ENCODE peak calls at places on chromosomes 3 and 15, in seven cellular contexts. One of them, this sample, is unnamed.

GRCh38 chr15:63043391-63044076 is 987 bp downstream of the TPM1 start:
- DNase-seq in A549: no peak
- DNase-seq in IMR-90: no peak
- DNase-seq in glutamatergic neuron: peak
- DNase-seq in mesothelial cell of epicardium: no peak
- DNase-seq in HFF-Myc: no peak
- DNase-seq in fibroblast of pulmonary artery: no peak
- DNase-seq in this sample: no peak

GRCh38 chr15:39788108-39788507 is 5.5 kb upstream of the FSIP1 start:
- DNase-seq in A549: no peak
- DNase-seq in IMR-90: peak
- DNase-seq in glutamatergic neuron: no peak
- DNase-seq in mesothelial cell of epicardium: no peak
- DNase-seq in HFF-Myc: no peak
- DNase-seq in fibroblast of pulmonary artery: peak
- DNase-seq in this sample: no peak

GRCh38 chr3:183845608-183846288 is 20.4 kb upstream of the MAP6D1 start:
- DNase-seq in A549: no peak
- DNase-seq in IMR-90: peak
- DNase-seq in glutamatergic neuron: no peak
- DNase-seq in mesothelial cell of epicardium: no peak
- DNase-seq in HFF-Myc: no peak
- DNase-seq in fibroblast of pulmonary artery: no peak
- DNase-seq in this sample: no peak

GRCh38 chr3:169104972-169105371 is 558.5 kb downstream of the MECOM start:
- DNase-seq in A549: no peak
- DNase-seq in IMR-90: peak
- DNase-seq in glutamatergic neuron: no peak
- DNase-seq in mesothelial cell of epicardium: no peak
- DNase-seq in HFF-Myc: no peak
- DNase-seq in fibroblast of pulmonary artery: peak
- DNase-seq in this sample: peak

GRCh38 chr3:76585794-76586392 is 454.0 kb upstream of the ROBO2 start:
- DNase-seq in A549: peak
- DNase-seq in IMR-90: peak
- DNase-seq in glutamatergic neuron: no peak
- DNase-seq in mesothelial cell of epicardium: no peak
- DNase-seq in HFF-Myc: no peak
- DNase-seq in fibroblast of pulmonary artery: peak
- DNase-seq in this sample: no peak

GRCh38 chr3:181985386-181985785 is 273.7 kb downstream of the SOX2 start:
- DNase-seq in A549: no peak
- DNase-seq in IMR-90: no peak
- DNase-seq in glutamatergic neuron: no peak
- DNase-seq in mesothelial cell of epicardium: no peak
- DNase-seq in HFF-Myc: no peak
- DNase-seq in fibroblast of pulmonary artery: no peak
- DNase-seq in this sample: no peak

GRCh38 chr3:133945696-133946095 is 50.0 kb upstream of the RAB6B start:
- DNase-seq in A549: no peak
- DNase-seq in IMR-90: no peak
- DNase-seq in glutamatergic neuron: no peak
- DNase-seq in mesothelial cell of epicardium: no peak
- DNase-seq in HFF-Myc: no peak
- DNase-seq in fibroblast of pulmonary artery: no peak
- DNase-seq in this sample: no peak

GRCh38 chr3:142863010-142863787 is 25.7 kb downstream of the PCOLCE2 start:
- DNase-seq in A549: no peak
- DNase-seq in IMR-90: no peak
- DNase-seq in glutamatergic neuron: no peak
- DNase-seq in mesothelial cell of epicardium: no peak
- DNase-seq in HFF-Myc: no peak
- DNase-seq in fibroblast of pulmonary artery: no peak
- DNase-seq in this sample: no peak

GRCh38 chr15:35674873-35675781 is 129.2 kb upstream of the DPH6 start:
- DNase-seq in A549: no peak
- DNase-seq in IMR-90: peak
- DNase-seq in glutamatergic neuron: no peak
- DNase-seq in mesothelial cell of epicardium: no peak
- DNase-seq in HFF-Myc: peak
- DNase-seq in fibroblast of pulmonary artery: peak
- DNase-seq in this sample: no peak

GRCh38 chr3:41710646-41711388 is 251.1 kb downstream of the ULK4 start:
- DNase-seq in A549: no peak
- DNase-seq in IMR-90: peak
- DNase-seq in glutamatergic neuron: no peak
- DNase-seq in mesothelial cell of epicardium: no peak
- DNase-seq in HFF-Myc: peak
- DNase-seq in fibroblast of pulmonary artery: peak
- DNase-seq in this sample: no peak

GRCh38 chr3:153783106-153783505 is 338.1 kb upstream of the ARHGEF26 start:
- DNase-seq in A549: no peak
- DNase-seq in IMR-90: no peak
- DNase-seq in glutamatergic neuron: peak
- DNase-seq in mesothelial cell of epicardium: no peak
- DNase-seq in HFF-Myc: no peak
- DNase-seq in fibroblast of pulmonary artery: peak
- DNase-seq in this sample: no peak

GRCh38 chr15:37079726-37080125 is 20.6 kb downstream of the MEIS2 start:
- DNase-seq in A549: no peak
- DNase-seq in IMR-90: peak
- DNase-seq in glutamatergic neuron: no peak
- DNase-seq in mesothelial cell of epicardium: no peak
- DNase-seq in HFF-Myc: no peak
- DNase-seq in fibroblast of pulmonary artery: peak
- DNase-seq in this sample: no peak

GRCh38 chr3:64267774-64268604 is 42.7 kb upstream of the PRICKLE2 start:
- DNase-seq in A549: no peak
- DNase-seq in IMR-90: peak
- DNase-seq in glutamatergic neuron: peak
- DNase-seq in mesothelial cell of epicardium: peak
- DNase-seq in HFF-Myc: no peak
- DNase-seq in fibroblast of pulmonary artery: peak
- DNase-seq in this sample: peak

GRCh38 chr3:61521229-61521628 is 40.1 kb upstream of the PTPRG start:
- DNase-seq in A549: no peak
- DNase-seq in IMR-90: no peak
- DNase-seq in glutamatergic neuron: no peak
- DNase-seq in mesothelial cell of epicardium: no peak
- DNase-seq in HFF-Myc: no peak
- DNase-seq in fibroblast of pulmonary artery: no peak
- DNase-seq in this sample: no peak

GRCh38 chr3:27535809-27536392 is 51.7 kb upstream of the SLC4A7 start:
- DNase-seq in A549: no peak
- DNase-seq in IMR-90: peak
- DNase-seq in glutamatergic neuron: no peak
- DNase-seq in mesothelial cell of epicardium: no peak
- DNase-seq in HFF-Myc: no peak
- DNase-seq in fibroblast of pulmonary artery: peak
- DNase-seq in this sample: no peak

GRCh38 chr3:14415501-14415900 is 13.1 kb downstream of the SLC6A6 start:
- DNase-seq in A549: no peak
- DNase-seq in IMR-90: peak
- DNase-seq in glutamatergic neuron: no peak
- DNase-seq in mesothelial cell of epicardium: no peak
- DNase-seq in HFF-Myc: no peak
- DNase-seq in fibroblast of pulmonary artery: peak
- DNase-seq in this sample: no peak

GRCh38 chr3:140365872-140366697 is 311.8 kb upstream of the TRIM42 start:
- DNase-seq in A549: no peak
- DNase-seq in IMR-90: no peak
- DNase-seq in glutamatergic neuron: no peak
- DNase-seq in mesothelial cell of epicardium: peak
- DNase-seq in HFF-Myc: no peak
- DNase-seq in fibroblast of pulmonary artery: no peak
- DNase-seq in this sample: no peak

GRCh38 chr3:182983811-182984210 is 3.5 kb upstream of the DCUN1D1 start:
- DNase-seq in A549: no peak
- DNase-seq in IMR-90: peak
- DNase-seq in glutamatergic neuron: no peak
- DNase-seq in mesothelial cell of epicardium: no peak
- DNase-seq in HFF-Myc: no peak
- DNase-seq in fibroblast of pulmonary artery: peak
- DNase-seq in this sample: no peak

GRCh38 chr3:157131861-157132260 is 28.1 kb downstream of the CCNL1 start:
- DNase-seq in A549: no peak
- DNase-seq in IMR-90: peak
- DNase-seq in glutamatergic neuron: no peak
- DNase-seq in mesothelial cell of epicardium: no peak
- DNase-seq in HFF-Myc: no peak
- DNase-seq in fibroblast of pulmonary artery: no peak
- DNase-seq in this sample: no peak

GRCh38 chr3:128907706-128908445 is 28.5 kb downstream of the ACAD9 start:
- DNase-seq in A549: no peak
- DNase-seq in IMR-90: no peak
- DNase-seq in glutamatergic neuron: no peak
- DNase-seq in mesothelial cell of epicardium: no peak
- DNase-seq in HFF-Myc: no peak
- DNase-seq in fibroblast of pulmonary artery: no peak
- DNase-seq in this sample: no peak

GRCh38 chr3:54139630-54140029 is 17.3 kb downstream of the CACNA2D3 start:
- DNase-seq in A549: no peak
- DNase-seq in IMR-90: no peak
- DNase-seq in glutamatergic neuron: no peak
- DNase-seq in mesothelial cell of epicardium: no peak
- DNase-seq in HFF-Myc: no peak
- DNase-seq in fibroblast of pulmonary artery: no peak
- DNase-seq in this sample: no peak

GRCh38 chr3:134373278-134373941 is 837 bp downstream of the AMOTL2 start:
- DNase-seq in A549: no peak
- DNase-seq in IMR-90: peak
- DNase-seq in glutamatergic neuron: peak
- DNase-seq in mesothelial cell of epicardium: peak
- DNase-seq in HFF-Myc: peak
- DNase-seq in fibroblast of pulmonary artery: peak
- DNase-seq in this sample: peak

GRCh38 chr3:155352900-155353490 is 59.5 kb upstream of the STRIT1 start:
- DNase-seq in A549: peak
- DNase-seq in IMR-90: peak
- DNase-seq in glutamatergic neuron: no peak
- DNase-seq in mesothelial cell of epicardium: no peak
- DNase-seq in HFF-Myc: no peak
- DNase-seq in fibroblast of pulmonary artery: peak
- DNase-seq in this sample: no peak

GRCh38 chr3:12253521-12253920 is 35.3 kb upstream of the PPARG start:
- DNase-seq in A549: no peak
- DNase-seq in IMR-90: peak
- DNase-seq in glutamatergic neuron: no peak
- DNase-seq in mesothelial cell of epicardium: no peak
- DNase-seq in HFF-Myc: no peak
- DNase-seq in fibroblast of pulmonary artery: peak
- DNase-seq in this sample: no peak

GRCh38 chr15:84661001-84661400 is 3.0 kb upstream of the NMB start:
- DNase-seq in A549: no peak
- DNase-seq in IMR-90: no peak
- DNase-seq in glutamatergic neuron: no peak
- DNase-seq in mesothelial cell of epicardium: no peak
- DNase-seq in HFF-Myc: no peak
- DNase-seq in fibroblast of pulmonary artery: no peak
- DNase-seq in this sample: no peak

DNA sequence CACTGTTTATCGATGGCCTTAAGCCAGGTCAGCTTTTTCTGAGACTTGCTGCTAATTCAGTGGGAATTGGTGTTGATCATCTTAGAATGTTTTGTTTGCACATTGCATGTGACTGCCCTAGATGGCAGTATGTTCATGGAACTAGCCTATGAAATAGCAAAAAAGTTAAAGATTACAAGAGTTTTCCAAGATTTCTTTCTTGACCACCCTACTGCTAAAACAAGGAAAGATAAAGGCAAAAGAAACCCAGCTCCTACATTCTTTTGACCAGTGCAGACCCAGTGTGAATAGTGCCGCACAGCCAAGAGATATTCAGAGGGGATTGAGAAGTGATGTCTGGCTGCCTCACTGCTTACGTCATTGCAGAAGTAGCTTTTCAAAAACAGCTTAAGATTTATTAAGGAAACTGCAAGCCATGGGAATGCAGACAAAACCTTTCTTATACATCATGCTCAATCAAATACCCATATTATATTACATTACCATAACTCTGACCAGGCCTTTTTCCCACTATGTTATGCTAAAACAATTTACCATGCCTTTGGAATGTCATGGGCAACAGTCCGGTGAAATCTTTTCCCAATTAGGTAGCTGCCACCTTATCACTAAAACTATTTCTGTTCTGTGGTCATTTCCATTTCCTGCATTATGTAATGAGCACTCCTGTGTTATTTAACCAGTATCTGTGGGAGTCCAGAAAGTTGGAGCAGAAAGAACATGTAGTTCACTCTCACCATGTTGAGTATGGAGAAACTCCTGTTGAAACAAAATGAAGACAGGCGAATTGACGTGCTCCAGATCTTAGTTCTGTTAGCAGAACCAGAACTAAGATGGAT is 6.0 kb downstream of the PHLDB2 start:
- DNase-seq in A549: no peak
- DNase-seq in IMR-90: peak
- DNase-seq in glutamatergic neuron: no peak
- DNase-seq in mesothelial cell of epicardium: no peak
- DNase-seq in HFF-Myc: no peak
- DNase-seq in fibroblast of pulmonary artery: peak
- DNase-seq in this sample: peak
- TF ChIP-seq CTCF in A549: peak
- TF ChIP-seq CTCF in IMR-90: peak
- TF ChIP-seq CTCF in glutamatergic neuron: no peak
- TF ChIP-seq CTCF in mesothelial cell of epicardium: no peak
- TF ChIP-seq CTCF in HFF-Myc: peak
- TF ChIP-seq CTCF in fibroblast of pulmonary artery: peak
- TF ChIP-seq CTCF in this sample: no peak

DNA sequence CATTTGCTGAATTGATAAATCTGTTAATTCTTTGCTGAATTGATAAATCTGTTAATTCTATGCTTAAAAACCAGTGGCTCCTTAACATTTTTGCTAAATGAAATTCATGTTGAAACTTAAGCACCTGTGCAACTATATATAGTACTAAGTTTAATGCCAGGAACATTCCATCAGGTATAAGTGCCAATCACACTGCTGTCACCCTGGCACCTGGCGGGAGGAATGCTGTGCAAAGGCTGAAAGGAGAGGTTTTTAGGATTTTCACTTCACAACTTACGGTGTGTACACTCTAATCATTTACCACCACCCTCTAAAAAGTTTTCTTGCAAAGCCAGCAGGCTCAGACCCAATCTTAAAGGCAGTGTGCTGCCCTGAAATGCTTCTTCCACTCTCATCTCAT is 33.5 kb upstream of the MYO5C start:
- DNase-seq in A549: no peak
- DNase-seq in IMR-90: no peak
- DNase-seq in glutamatergic neuron: no peak
- DNase-seq in mesothelial cell of epicardium: no peak
- DNase-seq in HFF-Myc: no peak
- DNase-seq in fibroblast of pulmonary artery: no peak
- DNase-seq in this sample: no peak
- TF ChIP-seq CTCF in A549: no peak
- TF ChIP-seq CTCF in IMR-90: no peak
- TF ChIP-seq CTCF in glutamatergic neuron: no peak
- TF ChIP-seq CTCF in mesothelial cell of epicardium: no peak
- TF ChIP-seq CTCF in HFF-Myc: no peak
- TF ChIP-seq CTCF in fibroblast of pulmonary artery: no peak
- TF ChIP-seq CTCF in this sample: no peak

GRCh38 chr3:57221883-57222282 is 5.6 kb upstream of the APPL1 start:
- DNase-seq in A549: no peak
- DNase-seq in IMR-90: peak
- DNase-seq in glutamatergic neuron: no peak
- DNase-seq in mesothelial cell of epicardium: no peak
- DNase-seq in HFF-Myc: no peak
- DNase-seq in fibroblast of pulmonary artery: peak
- DNase-seq in this sample: no peak
- TF ChIP-seq CTCF in A549: peak
- TF ChIP-seq CTCF in IMR-90: peak
- TF ChIP-seq CTCF in glutamatergic neuron: no peak
- TF ChIP-seq CTCF in mesothelial cell of epicardium: no peak
- TF ChIP-seq CTCF in HFF-Myc: peak
- TF ChIP-seq CTCF in fibroblast of pulmonary artery: peak
- TF ChIP-seq CTCF in this sample: no peak

GRCh38 chr3:117898722-117899121 is 1135.9 kb downstream of the IGSF11 start:
- DNase-seq in A549: no peak
- DNase-seq in IMR-90: no peak
- DNase-seq in glutamatergic neuron: no peak
- DNase-seq in mesothelial cell of epicardium: no peak
- DNase-seq in HFF-Myc: peak
- DNase-seq in fibroblast of pulmonary artery: peak
- DNase-seq in this sample: peak
- TF ChIP-seq CTCF in A549: peak
- TF ChIP-seq CTCF in IMR-90: peak
- TF ChIP-seq CTCF in glutamatergic neuron: peak
- TF ChIP-seq CTCF in mesothelial cell of epicardium: peak
- TF ChIP-seq CTCF in HFF-Myc: peak
- TF ChIP-seq CTCF in fibroblast of pulmonary artery: peak
- TF ChIP-seq CTCF in this sample: peak